ENCODE peak calls at places on chromosomes 16 and 17, in six cellular contexts. V is SHP77; E is midbrain; O is A549; S is activated CD4-positive, alpha-beta memory T cell treated with anti-CD3 and anti-CD28 coated beads for 36 hours; Q is AG04450. M is an unnamed sample.

GRCh38 chr16:31023627-31024226 is 9.6 kb upstream of the STX4 start:
- DNase-seq in E (no peak), O (no peak), Q (no peak), S (no peak), V (no peak), M (no peak)

GRCh38 chr17:6147054-6147453 is 76.9 kb downstream of the WSCD1 start:
- DNase-seq in S (no peak), E (no peak), Q (no peak), V (no peak), O (no peak), M (no peak)

GRCh38 chr16:80743273-80743672 is 61.1 kb downstream of the CDYL2 start:
- DNase-seq in E (no peak), S (peak), Q (no peak), V (no peak), O (no peak), M (no peak)

GRCh38 chr16:24045641-24046040 is 209.9 kb downstream of the PRKCB start:
- DNase-seq in S (no peak), V (no peak), O (peak), Q (no peak), E (no peak), M (peak)

GRCh38 chr17:79927688-79928501 is 88.7 kb upstream of the CBX4 start:
- DNase-seq in E (no peak), Q (no peak), O (no peak), V (no peak), S (no peak), M (no peak)

GRCh38 chr17:29256735-29257466 is 10.2 kb downstream of the CRYBA1 start:
- DNase-seq in S (no peak), Q (no peak), E (no peak), O (no peak), V (no peak), M (no peak)

GRCh38 chr17:4858068-4858879 is 25.1 kb downstream of the MINK1 start:
- DNase-seq in Q (no peak), O (no peak), S (no peak), E (peak), V (no peak), M (no peak)

GRCh38 chr17:82043507-82043906 is 6.0 kb upstream of the DCXR start:
- DNase-seq in E (no peak), V (no peak), Q (no peak), O (no peak), S (no peak), M (no peak)

GRCh38 chr17:59846391-59847165 is 46.2 kb downstream of the TUBD1 start:
- DNase-seq in E (no peak), Q (peak), O (peak), V (peak), S (peak), M (no peak)

GRCh38 chr17:76562734-76563148 is 22.9 kb downstream of the PRCD start:
- DNase-seq in V (no peak), E (no peak), S (peak), O (no peak), Q (peak), M (no peak)

GRCh38 chr17:80151333-80151732 is 4.4 kb upstream of the EIF4A3 start:
- DNase-seq in E (no peak), O (no peak), Q (peak), V (no peak), S (no peak), M (no peak)

GRCh38 chr16:11689031-11689840 is 21.0 kb downstream of the SNN start:
- DNase-seq in S (no peak), V (no peak), O (no peak), E (no peak), Q (no peak), M (no peak)

GRCh38 chr17:35891273-35891672 is 11.1 kb upstream of the CCL5 start:
- DNase-seq in Q (no peak), O (no peak), S (no peak), E (no peak), V (no peak), M (no peak)

GRCh38 chr17:1231456-1231855 is 38.8 kb upstream of the BHLHA9 start:
- DNase-seq in V (no peak), S (no peak), Q (no peak), E (no peak), O (no peak), M (no peak)

GRCh38 chr16:721765-722481 is 977 bp downstream of the ANTKMT start:
- DNase-seq in S (no peak), V (no peak), O (no peak), Q (no peak), E (no peak), M (no peak)

GRCh38 chr17:39132192-39132600 is 19.2 kb downstream of the PLXDC1 start:
- DNase-seq in E (no peak), Q (peak), S (no peak), O (peak), V (no peak), M (no peak)

GRCh38 chr17:80358861-80359260 is 56.1 kb upstream of the ENDOV start:
- DNase-seq in Q (no peak), E (no peak), S (no peak), O (no peak), V (no peak), M (no peak)

GRCh38 chr16:29791845-29792797 is 1.6 kb downstream of the KIF22 start:
- DNase-seq in V (no peak), S (no peak), O (no peak), E (no peak), Q (no peak), M (no peak)

GRCh38 chr17:49730078-49730786 is 22.5 kb upstream of the SLC35B1 start:
- DNase-seq in Q (peak), O (no peak), E (peak), V (no peak), S (no peak), M (no peak)

GRCh38 chr17:81191646-81192045 is 25.6 kb upstream of the AATK start:
- DNase-seq in Q (no peak), V (no peak), S (no peak), O (no peak), E (no peak), M (no peak)

GRCh38 chr16:62190426-62190825 is 154.2 kb upstream of the CDH8 start:
- DNase-seq in Q (no peak), O (peak), S (no peak), V (peak), E (peak), M (no peak)

GRCh38 chr17:4510615-4510941 is 11.9 kb downstream of the SPNS2 start:
- DNase-seq in O (no peak), V (no peak), E (no peak), S (no peak), Q (no peak), M (no peak)

GRCh38 chr17:58120195-58120822 is 27.9 kb upstream of the OR4D1 start:
- DNase-seq in E (peak), O (peak), S (peak), Q (peak), V (no peak), M (no peak)

GRCh38 chr17:62696256-62696655 is 68.8 kb downstream of the MRC2 start:
- DNase-seq in O (no peak), V (no peak), E (no peak), Q (no peak), S (no peak), M (no peak)

GRCh38 chr16:49348408-49349176 is 25.0 kb upstream of the C16orf78 start:
- DNase-seq in S (no peak), V (no peak), Q (no peak), O (peak), E (no peak), M (peak)

GRCh38 chr17:81083125-81083765 is 48.3 kb downstream of the BAIAP2 start:
- DNase-seq in O (no peak), E (no peak), S (no peak), Q (no peak), V (no peak), M (no peak)

GRCh38 chr16:89661215-89661614 is 3.6 kb downstream of the SPATA33 start:
- DNase-seq in Q (no peak), O (no peak), S (no peak), V (no peak), E (no peak), M (no peak)

M was measured in mesenteric fat pad.